ENCODE peak calls at places on chromosomes 7 and 10, in four cellular contexts. Z, O, V and N are unnamed samples.
A peak's percentile ranks its signal among the peaks of the same experiment; 100 is the strongest.

GRCh38 chr10:104127411-104127810 is 5.4 kb downstream of the SFR1 start:
- DNase-seq in Z (no peak), O (no peak), V (no peak), N (no peak)

GRCh38 chr10:101629781-101630419 is 41.8 kb downstream of the DPCD start:
- DNase-seq in Z (no peak), V (peak; percentile 26), O (no peak), N (no peak)

GRCh38 chr7:7428806-7429205 is 106.9 kb downstream of the COL28A1 start:
- DNase-seq in Z (no peak), V (no peak), O (no peak), N (no peak)

GRCh38 chr7:116679495-116679894 is 7.5 kb downstream of the MET start:
- DNase-seq in O (no peak), Z (no peak), V (no peak), N (peak; percentile 31)

GRCh38 chr7:95828824-95829428 is 56.6 kb downstream of the DYNC1I1 start:
- DNase-seq in Z (no peak), V (no peak), O (no peak), N (no peak)

GRCh38 chr7:157149317-157149716 is 10.6 kb downstream of the UBE3C start:
- DNase-seq in Z (no peak), V (no peak), O (no peak), N (no peak)

GRCh38 chr10:106652279-106652678 is 512.2 kb downstream of the SORCS1 start:
- DNase-seq in O (no peak), V (no peak), Z (no peak), N (no peak)

GRCh38 chr10:110067960-110068770 is 60.4 kb downstream of the ADD3 start:
- DNase-seq in Z (no peak), V (no peak), O (no peak), N (no peak)

GRCh38 chr10:61793760-61794713 is 107.5 kb upstream of the ARID5B start:
- DNase-seq in O (no peak), V (no peak), Z (no peak), N (no peak)

GRCh38 chr7:48140001-48140681 is 31.1 kb upstream of the ABCA13 start:
- DNase-seq in O (no peak), Z (no peak), V (no peak), N (no peak)

GRCh38 chr10:132479024-132479602 is 58.5 kb upstream of the INPP5A start:
- DNase-seq in Z (no peak), O (no peak), V (no peak), N (no peak)

GRCh38 chr10:78035025-78035424 is 1.4 kb downstream of the RPS24 start:
- DNase-seq in O (no peak), Z (no peak), V (no peak), N (no peak)

GRCh38 chr10:12504176-12504575 is 154.8 kb downstream of the CAMK1D start:
- DNase-seq in Z (no peak), V (no peak), O (no peak), N (no peak)

GRCh38 chr7:151403764-151404163 is 6.1 kb downstream of the WDR86 start:
- DNase-seq in Z (no peak), O (no peak), V (no peak), N (no peak)

GRCh38 chr7:129591868-129592267 is 19.7 kb upstream of the NRF1 start:
- DNase-seq in Z (no peak), O (no peak), V (no peak), N (no peak)

GRCh38 chr10:44958196-44958896 is 1.3 kb upstream of the RASSF4 start:
- DNase-seq in Z (peak; percentile 50), O (no peak), V (no peak), N (no peak)